ENCODE peak calls at places on chromosomes 11 and 22, in five cellular contexts. P is left lung; L is neural progenitor cell; T is naive thymus-derived CD4-positive, alpha-beta T cell; C is stomach. R is an unnamed sample.

GRCh38 chr11:78539566-78539965 is 35.1 kb downstream of the NARS2 start:
- DNase-seq in T (no peak), L (no peak), P (no peak), C (no peak), R (no peak)

GRCh38 chr11:95908826-95909225 is 15.1 kb downstream of the MTMR2 start:
- DNase-seq in P (no peak), L (no peak), C (no peak), T (no peak), R (no peak)

GRCh38 chr11:117449111-117449693 is 121.5 kb downstream of the CEP164 start:
- DNase-seq in P (no peak), C (no peak), L (no peak), T (no peak), R (no peak)

GRCh38 chr22:16959345-16959930 is 48.6 kb downstream of the GAB4 start:
- DNase-seq in P (no peak), T (no peak), L (no peak), C (no peak), R (no peak)

GRCh38 chr22:23401910-23402274 is 178.2 kb downstream of the IGLL1 start:
- DNase-seq in L (no peak), C (no peak), P (no peak), T (no peak), R (no peak)

GRCh38 chr11:90218606-90219005 is 4.2 kb downstream of the CHORDC1 start:
- DNase-seq in C (no peak), T (no peak), L (peak; percentile 55), P (peak; percentile 62), R (no peak)

GRCh38 chr22:26169312-26170111 is at the start of gene SEZ6L:
- DNase-seq in T (no peak), P (peak; percentile 81), C (no peak), L (peak; percentile 80), R (no peak)

GRCh38 chr22:41092847-41093371 is 517 bp downstream of the EP300 start:
- DNase-seq in T (peak; percentile 16), L (peak; percentile 58), P (peak; percentile 81), C (peak; percentile 41), R (no peak)

GRCh38 chr11:46336781-46337180 is 10.5 kb upstream of the DGKZ start:
- DNase-seq in C (no peak), T (no peak), L (no peak), P (peak; percentile 87), R (no peak)

GRCh38 chr11:126328938-126329643 is 25.2 kb downstream of the DCPS start:
- DNase-seq in L (no peak), C (no peak), T (no peak), P (no peak), R (no peak)

GRCh38 chr11:110032957-110033570 is 60.1 kb upstream of the ZC3H12C start:
- DNase-seq in T (no peak), C (no peak), P (no peak), L (no peak), R (no peak)

GRCh38 chr11:15748673-15749190 is 607.6 kb downstream of the SOX6 start:
- DNase-seq in T (no peak), L (no peak), P (no peak), C (no peak), R (no peak)

GRCh38 chr22:17779286-17780115 is 5.2 kb upstream of the BID start:
- DNase-seq in P (no peak), C (no peak), T (no peak), L (no peak), R (no peak)

GRCh38 chr11:39459606-39460005 is 1999.8 kb downstream of the LRRC4C start:
- DNase-seq in P (no peak), L (no peak), C (no peak), T (no peak), R (no peak)

GRCh38 chr11:111382451-111382850 is 3.4 kb upstream of the POU2AF1 start:
- DNase-seq in C (no peak), P (no peak), L (no peak), T (no peak), R (no peak)

DNA sequence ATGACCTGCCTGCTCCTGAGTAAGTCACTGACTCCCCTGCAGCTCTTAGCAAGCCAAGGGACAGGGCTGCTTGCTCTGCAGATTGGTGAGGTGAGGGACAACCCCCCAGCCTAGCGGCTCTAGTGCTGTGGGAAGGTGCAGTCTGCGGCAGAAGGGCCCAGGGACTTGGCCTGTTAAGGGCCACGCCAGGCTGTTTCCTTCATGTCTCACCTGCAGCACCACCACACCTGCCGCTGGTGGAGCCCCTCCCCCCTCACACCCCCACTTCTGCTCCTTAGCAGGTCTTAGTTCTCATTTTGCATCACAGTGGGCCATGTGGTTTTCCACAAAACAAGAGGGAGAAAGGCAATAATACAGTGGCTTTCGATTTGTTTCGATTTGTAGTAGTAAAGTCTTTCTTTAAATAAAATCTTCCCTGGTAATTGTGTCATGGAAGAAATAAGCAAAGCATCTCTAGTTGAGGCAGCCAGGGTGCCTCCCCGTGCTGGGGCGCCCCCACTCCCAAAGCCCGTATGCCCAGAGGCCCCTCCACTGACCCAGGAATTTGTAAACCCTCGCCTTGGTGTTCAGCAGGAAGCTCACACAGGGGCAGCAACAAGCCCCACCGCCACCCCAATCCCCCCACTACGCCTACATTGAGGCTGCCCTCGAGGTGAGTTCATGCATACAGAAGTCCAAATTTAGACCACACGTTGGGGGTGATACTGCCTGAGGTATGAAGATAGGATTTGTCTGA is 86.5 kb upstream of the CLDN5 start:
- DNase-seq in T (no peak), P (no peak), C (no peak), L (no peak), R (no peak)
- H3K4me1 ChIP-seq in T (peaks cover 43% of the 10 kb centered on the region), P (peaks cover 7% of the 10 kb centered on the region), C (no peaks in the 10 kb centered on the region), L (peaks cover 5% of the 10 kb centered on the region), R (peaks cover 1% of the 10 kb centered on the region)

GRCh38 chr11:84857746-84858145 is 769.4 kb downstream of the DLG2 start:
- DNase-seq in C (no peak), P (no peak), L (no peak), T (no peak), R (no peak)

GRCh38 chr11:84854498-84854880 is 772.7 kb downstream of the DLG2 start:
- DNase-seq in L (no peak), C (no peak), P (no peak), T (no peak), R (no peak)

GRCh38 chr11:84855846-84856245 is 771.3 kb downstream of the DLG2 start:
- DNase-seq in L (no peak), P (no peak), C (no peak), T (no peak), R (no peak)

DNA sequence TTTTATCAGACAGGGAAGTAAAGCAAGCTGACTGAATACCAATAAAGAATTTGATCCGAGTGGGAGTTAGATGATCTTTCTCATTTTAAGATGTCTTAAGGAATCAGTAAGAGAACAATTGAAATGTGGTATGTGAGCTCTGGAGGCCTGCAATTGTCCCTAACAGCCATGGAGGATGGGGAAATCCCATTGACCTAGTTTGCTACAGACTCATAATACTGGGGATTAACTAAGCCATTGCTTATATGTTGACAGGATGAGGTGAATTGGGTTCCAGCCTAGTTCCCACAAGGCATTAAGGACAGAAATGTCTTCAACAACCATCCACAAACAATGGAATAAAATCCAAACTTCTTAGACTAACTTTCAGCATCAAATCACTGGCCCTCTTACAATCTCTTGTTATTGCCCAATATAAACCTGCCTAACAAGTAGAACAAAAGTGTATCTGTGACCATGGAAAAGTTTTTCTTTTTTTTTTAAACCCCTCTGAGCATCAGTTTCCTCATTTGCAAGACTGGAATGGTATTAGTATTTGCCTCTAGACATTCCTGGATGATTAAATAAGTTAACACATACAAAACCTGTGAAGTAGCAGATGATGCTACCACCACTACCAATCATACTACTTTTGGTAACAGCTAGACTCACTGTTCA is 773.2 kb downstream of the DLG2 start:
- DNase-seq in T (no peak), P (no peak), C (no peak), L (peak; percentile 39), R (no peak)
- H3K4me1 ChIP-seq in T (no peaks in the 10 kb centered on the region), P (no peaks in the 10 kb centered on the region), C (no peaks in the 10 kb centered on the region), L (peaks cover 12% of the 10 kb centered on the region), R (peaks cover 8% of the 10 kb centered on the region)

GRCh38 chr22:28016781-28017557 is 97.9 kb upstream of the PITPNB start:
- DNase-seq in T (no peak), P (no peak), L (no peak), C (peak; percentile 20), R (peak; percentile 9)

GRCh38 chr22:28017859-28018258 is 98.8 kb upstream of the PITPNB start:
- DNase-seq in L (no peak), P (no peak), T (no peak), C (peak; percentile 17), R (peak; percentile 21)

GRCh38 chr22:28019360-28019759 is 100.3 kb upstream of the PITPNB start:
- DNase-seq in P (no peak), L (no peak), T (no peak), C (peak; percentile 20), R (peak; percentile 34)

GRCh38 chr22:28017558-28017820 is 98.4 kb upstream of the PITPNB start:
- DNase-seq in C (no peak), T (no peak), L (no peak), P (no peak), R (no peak)

DNA sequence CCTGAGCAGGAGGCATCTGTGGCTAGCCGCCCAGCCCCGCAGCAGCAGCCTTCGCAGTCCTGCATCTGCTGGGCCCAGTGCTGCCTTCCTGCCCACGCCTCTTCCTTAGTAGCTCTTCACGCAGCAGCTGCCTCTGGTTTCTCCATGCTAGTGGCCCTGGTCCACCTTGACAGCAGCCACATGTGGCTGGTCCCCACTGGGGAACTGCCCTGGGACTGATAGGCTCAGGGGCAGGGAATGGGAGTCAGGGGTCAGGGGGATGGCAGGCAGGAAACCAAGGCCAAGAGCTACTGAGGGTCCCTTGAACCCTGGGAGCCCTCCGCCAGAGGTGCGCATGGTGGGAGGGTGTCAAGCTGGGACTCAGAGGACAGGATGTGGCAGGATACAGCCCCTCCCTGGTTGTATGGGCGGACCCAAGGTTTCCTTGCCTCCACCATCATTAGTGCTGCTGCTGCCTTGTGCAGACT is 99.4 kb upstream of the PITPNB start:
- DNase-seq in L (no peak), P (no peak), C (peak; percentile 16), T (no peak), R (peak; percentile 16)
- H3K4me1 ChIP-seq in L (peaks cover 42% of the 10 kb centered on the region), P (peaks cover 25% of the 10 kb centered on the region), C (peaks cover 3% of the 10 kb centered on the region), T (no peaks in the 10 kb centered on the region), R (peaks cover 12% of the 10 kb centered on the region)

GRCh38 chr11:63845305-63845704 is 6.4 kb downstream of the MARK2 start:
- DNase-seq in T (no peak), L (no peak), C (no peak), P (no peak), R (no peak)
- H3K4me1 ChIP-seq in T (peaks cover 41% of the 10 kb centered on the region), L (peaks cover 42% of the 10 kb centered on the region), C (peaks cover 90% of the 10 kb centered on the region), P (peaks cover 97% of the 10 kb centered on the region), R (peaks cover 10% of the 10 kb centered on the region)

GRCh38 chr11:62507023-62507422 is 39.6 kb downstream of the AHNAK start:
- DNase-seq in L (no peak), T (no peak), C (no peak), P (no peak), R (peak; percentile 35)
- H3K4me1 ChIP-seq in L (peaks cover 35% of the 10 kb centered on the region), T (no peaks in the 10 kb centered on the region), C (peaks cover 46% of the 10 kb centered on the region), P (peaks cover 70% of the 10 kb centered on the region), R (peaks cover 6% of the 10 kb centered on the region)

DNA sequence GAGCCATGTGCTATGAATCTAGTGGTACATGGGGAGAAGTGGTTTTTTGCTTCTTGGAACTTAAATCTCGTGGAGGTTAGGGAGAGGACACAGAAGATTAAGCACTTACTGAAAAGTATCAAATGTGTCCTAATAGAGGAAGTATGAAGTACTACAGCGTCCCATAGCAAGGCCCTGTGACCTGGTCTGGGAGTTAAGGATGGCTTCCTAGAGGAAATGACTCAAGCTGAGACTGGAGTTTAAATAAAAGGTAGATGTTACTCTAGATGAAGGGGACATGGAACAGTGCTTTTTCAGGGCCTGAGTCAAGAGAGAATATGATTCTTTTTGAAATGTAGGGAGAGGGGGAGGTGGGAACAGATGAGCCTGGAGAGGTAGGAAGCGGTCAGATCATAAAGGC is 202.9 kb downstream of the GRIK4 start:
- DNase-seq in C (no peak), L (no peak), T (no peak), P (no peak), R (no peak)
- H3K4me1 ChIP-seq in C (no peaks in the 10 kb centered on the region), L (peaks cover 24% of the 10 kb centered on the region), T (no peaks in the 10 kb centered on the region), P (no peaks in the 10 kb centered on the region), R (peaks cover 35% of the 10 kb centered on the region)

R was measured in ovary.